ENCODE peak calls at places on chromosomes 7 and 10, in five cellular contexts. H is transverse colon, M is A549, Q is K562, K is ovary. L is an unnamed sample.

GRCh38 chr10:11832042-11832441 is 8.9 kb downstream of the PROSER2 start:
- DNase-seq in H (no peak), M (no peak), Q (no peak), K (no peak), L (no peak)

GRCh38 chr10:121449457-121450045 is 148.7 kb downstream of the FGFR2 start:
- DNase-seq in Q (no peak), K (no peak), M (no peak), H (no peak), L (no peak)

GRCh38 chr7:124645704-124646103 is 119.9 kb downstream of the GPR37 start:
- DNase-seq in Q (no peak), M (no peak), K (no peak), H (no peak), L (no peak)

GRCh38 chr10:77971804-77972144 is 45.2 kb upstream of the DLG5 start:
- DNase-seq in K (no peak), H (no peak), Q (no peak), M (no peak), L (no peak)

GRCh38 chr10:89792187-89792586 is 90.8 kb downstream of the KIF20B start:
- DNase-seq in K (no peak), Q (no peak), H (no peak), M (no peak), L (no peak)

GRCh38 chr10:128629111-128630096 is 503.2 kb upstream of the MKI67 start:
- DNase-seq in H (no peak), K (no peak), Q (peak), M (peak), L (no peak)

GRCh38 chr7:70599446-70600190 is 532.3 kb upstream of the GALNT17 start:
- DNase-seq in H (peak), M (no peak), Q (no peak), K (no peak), L (no peak)

GRCh38 chr10:124946945-124947344 is 5.0 kb downstream of the ZRANB1 start:
- DNase-seq in H (no peak), K (no peak), Q (peak), M (no peak), L (no peak)

GRCh38 chr10:76644481-76644880 is 993.1 kb downstream of the KCNMA1 start:
- DNase-seq in Q (no peak), M (no peak), H (no peak), K (no peak), L (no peak)

GRCh38 chr10:73263948-73264347 is 11.5 kb upstream of the MRPS16 start:
- DNase-seq in H (no peak), M (peak), Q (peak), K (no peak), L (peak)

GRCh38 chr10:112082134-112082533 is 101.4 kb downstream of the GPAM start:
- DNase-seq in H (no peak), M (no peak), Q (no peak), K (no peak), L (no peak)

GRCh38 chr10:102511562-102512274 is 7.9 kb downstream of the SUFU start:
- DNase-seq in Q (no peak), M (no peak), K (no peak), H (no peak), L (no peak)

GRCh38 chr10:21724695-21725371 is 190.8 kb downstream of the MLLT10 start:
- DNase-seq in Q (peak), K (peak), M (peak), H (peak), L (peak)

GRCh38 chr10:16779375-16779774 is 37.8 kb downstream of the RSU1 start:
- DNase-seq in Q (no peak), M (no peak), K (no peak), H (no peak), L (no peak)

GRCh38 chr7:15972767-15973362 is 286.4 kb upstream of the MEOX2 start:
- DNase-seq in K (no peak), H (peak), M (no peak), Q (no peak), L (no peak)

GRCh38 chr10:98920807-98921206 is 314.8 kb downstream of the HPSE2 start:
- DNase-seq in Q (no peak), H (no peak), M (no peak), K (no peak), L (no peak)

GRCh38 chr7:7681936-7682329 is 36.5 kb downstream of the RPA3 start:
- DNase-seq in M (no peak), Q (no peak), K (no peak), H (no peak), L (no peak)

GRCh38 chr7:5282464-5283316 is at the start of gene SLC29A4:
- DNase-seq in Q (peak), H (peak), M (peak), K (peak), L (peak)

GRCh38 chr7:55420535-55420934 is 55.4 kb downstream of the LANCL2 start:
- DNase-seq in M (no peak), Q (no peak), K (no peak), H (no peak), L (no peak)

GRCh38 chr10:98950106-98950505 is 285.5 kb downstream of the HPSE2 start:
- DNase-seq in K (no peak), M (no peak), Q (no peak), H (no peak), L (no peak)

GRCh38 chr7:121395961-121396757 is at the start of gene FAM3C:
- DNase-seq in Q (peak), M (peak), H (peak), K (peak), L (peak)
- TF ChIP-seq POLR2A in Q (peak), M (peak), H (peak), K (peak), L (peak)

DNA sequence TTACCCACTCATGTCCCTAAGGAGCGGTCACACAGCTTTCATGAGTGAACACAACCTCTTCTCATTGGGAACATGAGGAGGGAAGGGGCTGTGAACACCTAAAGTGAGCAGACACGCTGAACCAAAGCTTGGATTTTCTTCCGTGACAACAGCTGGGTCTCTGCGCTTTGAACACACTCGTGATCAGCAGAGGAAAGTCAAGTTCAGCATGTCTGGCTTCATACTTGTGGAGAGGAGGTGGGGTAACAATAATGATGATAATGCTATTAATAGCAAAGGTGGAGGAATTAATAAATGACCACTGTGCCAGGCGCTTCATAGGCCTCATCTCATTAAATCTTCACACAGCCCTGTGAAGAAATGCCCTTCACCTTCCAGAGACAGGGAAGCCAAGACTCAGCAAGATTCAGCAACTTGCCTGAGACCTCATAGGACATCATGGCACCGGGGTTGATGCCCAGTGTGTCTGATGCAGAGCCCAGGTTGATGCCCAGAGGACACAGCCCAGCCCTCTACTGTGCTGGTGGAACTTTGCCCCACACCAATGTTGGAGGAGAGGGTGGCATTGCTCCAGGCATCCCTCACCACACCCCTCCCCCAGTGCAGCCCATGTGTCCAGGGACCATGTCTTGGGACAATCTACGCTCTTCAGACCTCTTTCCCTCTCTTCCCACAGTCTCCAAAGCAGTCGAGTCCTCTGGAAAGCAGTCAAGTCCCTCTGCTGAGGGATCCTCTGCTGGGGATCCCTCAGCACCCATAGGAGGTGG is 40.6 kb downstream of the GSDME start:
- DNase-seq in Q (no peak), K (no peak), M (no peak), H (no peak), L (no peak)
- TF ChIP-seq POLR2A in Q (no peak), K (no peak), M (no peak), H (no peak), L (no peak)

DNA sequence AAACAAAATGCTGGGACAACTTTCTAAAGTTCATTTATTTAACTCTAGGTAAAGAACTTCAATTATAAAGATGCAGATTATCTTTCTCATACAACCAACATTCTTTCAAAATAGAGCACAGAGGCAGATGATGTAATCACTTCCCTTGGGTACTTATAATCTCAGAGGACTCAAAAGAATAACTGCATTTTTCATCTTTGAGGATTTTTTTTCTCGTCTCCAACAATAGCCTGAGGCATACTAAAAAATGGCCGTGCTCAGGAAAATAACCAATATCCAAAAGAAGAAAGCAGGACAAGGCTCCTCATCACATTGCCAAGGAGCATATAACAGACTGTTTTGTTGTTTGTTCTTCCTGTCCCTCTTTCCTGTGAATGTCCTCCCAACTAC is 183.1 kb downstream of the SORCS1 start:
- DNase-seq in Q (no peak), M (no peak), K (no peak), H (no peak), L (no peak)
- TF ChIP-seq POLR2A in Q (no peak), M (no peak), K (no peak), H (no peak), L (no peak)

GRCh38 chr10:387949-388660 is 252.8 kb downstream of the ZMYND11 start:
- DNase-seq in K (no peak), H (peak), M (no peak), Q (no peak), L (no peak)
- TF ChIP-seq POLR2A in K (no peak), H (no peak), M (no peak), Q (no peak), L (no peak)

GRCh38 chr10:71068811-71069411 is 143.5 kb upstream of the UNC5B start:
- DNase-seq in Q (no peak), K (no peak), M (peak), H (no peak), L (no peak)
- TF ChIP-seq POLR2A in Q (no peak), K (no peak), M (no peak), H (no peak), L (no peak)

DNA sequence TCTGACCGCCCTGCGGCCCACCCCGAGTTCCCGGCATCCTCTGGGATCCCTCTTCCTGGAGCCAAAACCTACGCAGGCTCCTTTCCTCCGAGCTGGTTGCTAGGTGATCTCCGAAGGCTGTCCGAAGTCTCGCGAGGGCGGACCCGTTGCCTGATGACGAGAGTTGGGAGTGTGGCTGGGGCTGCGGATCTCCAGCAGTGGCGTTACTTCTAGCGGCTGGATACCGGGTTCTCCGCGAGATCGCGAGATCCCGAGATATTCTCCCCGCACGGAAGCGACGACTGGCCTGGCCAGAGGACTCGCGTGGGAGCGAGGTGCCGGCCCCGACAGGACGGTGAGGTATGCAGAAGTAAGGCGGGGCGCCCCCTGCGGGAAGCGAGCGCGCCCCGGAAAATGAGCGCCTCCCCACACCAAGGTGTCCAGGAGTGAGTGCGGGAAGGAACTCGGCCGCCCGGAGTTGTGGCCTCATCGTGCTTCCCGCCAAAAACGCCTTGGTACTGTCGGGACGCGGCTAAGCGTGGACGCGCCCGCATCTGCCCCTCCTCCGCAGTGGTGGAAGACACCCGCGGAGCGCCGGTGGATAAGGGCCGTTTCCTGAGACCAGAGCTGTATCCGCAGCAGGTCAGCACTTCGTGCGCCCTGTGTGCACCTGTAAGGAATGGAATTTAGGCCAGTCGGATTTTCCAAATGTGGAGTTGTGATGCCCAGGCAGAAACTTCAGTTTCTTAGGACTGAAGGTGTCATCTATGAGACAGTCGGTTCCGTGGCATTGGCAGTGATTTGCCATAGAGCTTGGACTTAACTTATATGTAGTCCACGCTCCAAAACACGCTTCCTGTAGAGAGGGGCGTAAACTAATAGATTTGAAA is at the start of gene AGBL3:
- DNase-seq in H (peak), K (peak), Q (peak), M (peak), L (peak)
- TF ChIP-seq POLR2A in H (peak), K (peak), Q (peak), M (peak), L (peak)

L was measured in erythroblast.